ENCODE peak calls at places on chromosomes 3 and 15, in four cellular contexts. T is HCT116, M is HepG2, W is K562. P is an unnamed sample.

GRCh38 chr15:68776477-68777270 is 44.0 kb downstream of the ANP32A start:
- DNase-seq in T (no peak), M (no peak), W (no peak), P (no peak)

GRCh38 chr15:48754011-48754410 is 56.9 kb downstream of the CEP152 start:
- DNase-seq in W (no peak), T (no peak), M (no peak), P (no peak)

GRCh38 chr3:15576475-15576874 is 24.9 kb downstream of the HACL1 start:
- DNase-seq in T (no peak), M (no peak), W (no peak), P (no peak)

GRCh38 chr3:12098400-12098799 is 60.3 kb downstream of the TIMP4 start:
- DNase-seq in W (no peak), T (no peak), M (no peak), P (no peak)

GRCh38 chr3:29514912-29515311 is 234.0 kb downstream of the RBMS3 start:
- DNase-seq in T (no peak), M (no peak), W (no peak), P (no peak)

GRCh38 chr3:177448987-177449975 is 252.0 kb upstream of the TBL1XR1 start:
- DNase-seq in W (no peak), T (no peak), M (peak), P (no peak)

GRCh38 chr3:111851511-111851954 is 7.5 kb upstream of the PHLDB2 start:
- DNase-seq in T (peak), W (no peak), M (no peak), P (no peak)

GRCh38 chr3:153161714-153162512 is at the start of gene RAP2B:
- DNase-seq in M (peak), W (peak), T (peak), P (no peak)

GRCh38 chr15:66677336-66677735 is 24.7 kb upstream of the SMAD6 start:
- DNase-seq in M (no peak), W (no peak), T (no peak), P (no peak)

DNA sequence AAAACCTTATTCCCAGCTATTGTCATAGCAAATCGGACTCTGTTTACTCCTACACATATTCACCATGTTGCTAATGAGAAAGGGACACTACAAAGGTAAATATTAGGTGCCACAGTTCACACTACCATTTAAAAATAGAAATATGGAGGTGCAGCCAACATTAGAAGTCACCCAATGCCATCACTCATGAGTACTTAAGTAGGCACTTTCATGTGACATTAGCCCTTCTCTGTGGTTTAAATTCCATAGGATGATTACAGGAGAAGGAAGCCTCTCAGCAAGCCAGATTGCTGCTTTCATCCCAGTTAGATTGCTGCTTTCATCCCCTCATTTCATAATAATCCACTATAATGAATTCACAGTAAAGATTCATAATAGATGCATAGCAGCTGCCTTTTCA is 376.8 kb upstream of the ALCAM start:
- DNase-seq in W (no peak), T (no peak), M (no peak), P (no peak)
- TF ChIP-seq TCF7L2 in W (no peak), T (no peak), M (no peak), P (no peak)

DNA sequence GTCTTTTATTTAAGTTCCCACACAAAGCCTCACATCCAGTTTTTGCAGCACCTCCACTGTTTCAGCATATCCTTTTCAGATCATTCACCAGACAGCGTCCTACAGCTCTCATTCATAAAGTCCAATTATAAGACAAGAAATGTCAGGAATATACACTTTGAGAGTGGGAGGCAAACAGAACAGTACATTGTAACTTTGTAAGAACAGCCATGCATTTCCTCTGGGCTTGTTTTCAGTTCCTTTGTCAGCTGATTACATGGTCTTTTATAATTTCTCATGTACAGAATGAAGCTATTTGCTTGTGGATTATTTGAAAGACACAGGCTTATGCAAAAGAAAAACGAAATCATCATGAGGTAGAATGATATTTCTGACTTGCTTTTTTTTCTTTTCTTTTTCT is 85.7 kb downstream of the SOX2 start:
- DNase-seq in T (no peak), M (no peak), W (no peak), P (no peak)
- TF ChIP-seq TCF7L2 in T (no peak), M (no peak), W (no peak), P (no peak)

GRCh38 chr3:13479332-13479581 is 849 bp upstream of the HDAC11 start:
- DNase-seq in M (peak), W (no peak), T (no peak), P (no peak)
- TF ChIP-seq TCF7L2 in M (no peak), W (no peak), T (no peak), P (no peak)

DNA sequence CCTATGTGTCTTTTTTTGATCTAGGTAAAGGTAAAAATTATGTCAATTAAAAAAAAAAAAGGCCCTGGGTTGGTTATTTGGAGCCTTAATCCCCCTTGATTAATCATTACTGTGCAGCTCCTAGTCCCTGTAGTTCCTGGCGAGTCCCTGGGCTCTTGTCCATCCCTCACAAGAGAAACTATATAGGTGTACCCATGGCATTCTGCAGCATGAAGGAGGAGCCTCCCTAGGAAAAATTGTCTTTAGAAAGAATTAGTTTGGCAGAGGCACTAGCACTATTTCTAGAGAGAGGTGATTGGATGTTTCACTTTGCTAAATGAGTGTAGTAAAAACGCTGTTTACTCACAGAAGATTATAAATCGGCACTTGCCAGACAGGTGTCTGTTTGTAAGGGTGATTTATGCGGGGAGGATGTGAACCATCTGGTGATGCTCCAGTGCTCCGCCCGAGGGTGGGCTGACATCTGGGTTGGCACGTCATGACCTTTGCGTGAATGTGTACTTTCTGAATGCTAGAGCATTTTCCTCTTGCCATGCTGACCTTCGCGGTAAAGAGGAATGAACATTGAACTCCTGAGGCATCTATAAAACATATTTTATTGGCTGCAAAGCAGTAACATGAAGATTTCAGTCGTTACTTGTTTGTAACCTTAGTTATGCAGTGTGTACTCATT is 12.6 kb downstream of the PLCL2 start:
- DNase-seq in M (no peak), T (no peak), W (no peak), P (no peak)
- TF ChIP-seq TCF7L2 in M (no peak), T (no peak), W (no peak), P (no peak)

GRCh38 chr15:34726407-34727100 is 28.2 kb downstream of the GJD2 start:
- DNase-seq in W (no peak), M (no peak), T (no peak), P (no peak)

GRCh38 chr15:34729056-34729455 is 25.7 kb downstream of the GJD2 start:
- DNase-seq in M (no peak), W (no peak), T (no peak), P (no peak)

GRCh38 chr15:34724486-34724885 is 30.3 kb downstream of the GJD2 start:
- DNase-seq in T (no peak), W (no peak), M (no peak), P (no peak)

GRCh38 chr15:34721802-34722795 is 32.7 kb downstream of the GJD2 start:
- DNase-seq in M (peak), W (no peak), T (peak), P (no peak)

DNA sequence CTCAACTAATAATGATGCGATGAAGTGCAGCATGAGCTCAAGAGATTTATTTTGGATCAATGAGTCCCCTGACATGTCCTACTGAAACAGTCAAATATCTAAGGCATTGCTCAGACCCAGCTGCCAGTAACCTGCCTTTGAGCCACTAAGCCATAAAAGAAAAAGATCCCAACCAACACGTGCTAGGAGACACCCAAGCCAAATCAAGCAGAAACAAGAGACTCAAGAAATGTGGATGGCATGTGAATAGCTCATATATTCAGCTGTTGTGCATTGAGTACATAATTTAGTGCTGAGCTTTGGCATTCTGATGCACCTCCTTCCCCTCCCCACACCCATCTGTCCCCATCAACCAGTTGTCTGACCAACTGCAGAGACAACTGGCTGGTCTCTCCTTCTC is 29.2 kb downstream of the GJD2 start:
- DNase-seq in M (no peak), W (no peak), T (no peak), P (no peak)
- TF ChIP-seq TCF7L2 in M (no peak), W (no peak), T (no peak), P (no peak)

DNA sequence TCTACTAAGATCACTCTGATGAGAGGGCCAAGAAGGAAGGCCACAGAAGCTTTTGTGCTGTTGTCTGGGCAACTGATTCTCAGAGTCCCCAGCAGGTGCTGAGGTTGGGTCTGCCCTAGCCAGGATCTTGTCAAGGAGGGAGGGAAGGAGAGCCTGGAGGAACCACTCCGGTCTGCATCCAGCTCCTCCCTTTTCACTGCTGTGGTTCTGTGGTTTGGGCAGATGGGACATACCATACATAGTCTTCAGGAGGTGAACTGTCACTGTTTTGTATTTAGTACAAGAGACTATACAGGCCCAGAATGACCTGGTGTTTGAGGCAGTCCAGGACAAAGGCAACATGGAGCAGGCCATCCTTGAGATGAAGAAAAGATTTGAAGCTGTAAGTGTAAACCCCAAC is 21.9 kb downstream of the C3orf62 start:
- DNase-seq in M (no peak), T (no peak), W (no peak), P (no peak)
- TF ChIP-seq TCF7L2 in M (no peak), T (no peak), W (no peak), P (no peak)

GRCh38 chr3:59286791-59287531 is 237.1 kb upstream of the CFAP20DC start:
- DNase-seq in M (no peak), T (no peak), W (no peak), P (no peak)
- TF ChIP-seq TCF7L2 in M (no peak), T (no peak), W (no peak), P (no peak)

DNA sequence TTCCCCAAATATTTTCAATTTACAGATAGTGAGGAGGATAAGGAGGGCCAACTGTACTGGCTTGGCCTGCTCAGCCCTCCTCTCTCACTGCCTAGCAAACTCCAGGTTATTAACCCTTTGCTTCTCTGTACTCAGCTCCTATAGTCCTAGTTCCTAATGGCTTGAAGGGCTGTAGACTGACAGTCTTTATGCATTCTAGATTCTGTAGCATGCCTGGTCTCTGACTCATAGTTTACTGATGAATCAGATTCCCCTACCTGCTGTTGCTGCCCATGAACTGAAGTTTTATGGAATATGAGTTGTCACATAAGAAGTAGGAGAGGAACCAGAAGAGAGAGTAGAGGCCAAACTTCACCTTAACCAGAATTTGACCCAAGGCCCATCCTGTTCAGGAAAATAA is 27.1 kb upstream of the MAP3K13 start:
- DNase-seq in T (peak), M (peak), W (no peak), P (peak)
- TF ChIP-seq TCF7L2 in T (no peak), M (no peak), W (no peak), P (no peak)

GRCh38 chr3:138901579-138901978 is 45.4 kb downstream of the FOXL2 start:
- DNase-seq in T (no peak), W (no peak), M (no peak), P (no peak)

GRCh38 chr3:138902166-138902565 is 44.8 kb downstream of the FOXL2 start:
- DNase-seq in M (no peak), T (no peak), W (no peak), P (no peak)

GRCh38 chr3:138898708-138899107 is 48.2 kb downstream of the FOXL2 start:
- DNase-seq in W (peak), T (no peak), M (no peak), P (no peak)

GRCh38 chr3:138899592-138899991 is 47.3 kb downstream of the FOXL2 start:
- DNase-seq in T (no peak), W (no peak), M (no peak), P (no peak)

DNA sequence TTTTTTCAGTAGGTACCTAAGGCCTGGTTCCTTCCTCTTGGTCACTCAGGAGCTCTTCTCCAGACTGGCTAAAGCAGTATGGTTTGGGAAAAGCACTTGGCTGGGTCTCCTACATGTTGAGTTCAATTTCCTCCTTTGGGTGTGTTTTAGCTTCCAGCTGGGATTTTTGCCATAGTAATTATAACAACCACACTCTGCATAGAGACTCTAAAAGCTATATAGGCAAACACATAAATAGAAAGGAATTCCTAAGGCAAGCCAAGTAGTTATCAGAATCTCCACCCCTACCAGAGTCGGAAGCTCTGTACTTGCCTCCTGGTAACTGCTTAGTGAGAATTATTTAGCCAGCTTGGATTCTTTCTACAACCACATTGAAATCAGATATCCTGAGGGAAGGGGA is 48.6 kb downstream of the FOXL2 start:
- DNase-seq in M (no peak), T (no peak), W (no peak), P (no peak)
- TF ChIP-seq TCF7L2 in M (no peak), T (no peak), W (no peak), P (peak)

P was measured in Panc1.